ENCODE peak calls at places on chromosomes 16 and 17, in four cellular contexts. One of them, this sample, is unnamed.

GRCh38 chr16:4864728-4865127 is 17.4 kb downstream of the UBN1 start:
- DNase-seq in K562: no peak
- DNase-seq in GM12878: no peak
- DNase-seq in HL-60: no peak
- DNase-seq in this sample: no peak

GRCh38 chr17:14579716-14580115 is 278.8 kb downstream of the HS3ST3B1 start:
- DNase-seq in K562: no peak
- DNase-seq in GM12878: no peak
- DNase-seq in HL-60: no peak
- DNase-seq in this sample: no peak

GRCh38 chr16:1537763-1538289 is 4.4 kb downstream of the TMEM204 start:
- DNase-seq in K562: no peak
- DNase-seq in GM12878: no peak
- DNase-seq in HL-60: peak; percentile 65
- DNase-seq in this sample: no peak

GRCh38 chr17:75079023-75079373 is 8.8 kb upstream of the SLC16A5 start:
- DNase-seq in K562: no peak
- DNase-seq in GM12878: no peak
- DNase-seq in HL-60: no peak
- DNase-seq in this sample: no peak

GRCh38 chr17:82356028-82356427 is 3.0 kb upstream of the TEX19 start:
- DNase-seq in K562: no peak
- DNase-seq in GM12878: no peak
- DNase-seq in HL-60: no peak
- DNase-seq in this sample: no peak

GRCh38 chr17:1122681-1123396 is 56.9 kb downstream of the ABR start:
- DNase-seq in K562: peak; percentile 69
- DNase-seq in GM12878: no peak
- DNase-seq in HL-60: peak; percentile 37
- DNase-seq in this sample: peak; percentile 88

GRCh38 chr17:65670667-65671371 is 109.4 kb upstream of the AXIN2 start:
- DNase-seq in K562: no peak
- DNase-seq in GM12878: no peak
- DNase-seq in HL-60: no peak
- DNase-seq in this sample: no peak

GRCh38 chr17:42819939-42820535 is 4.0 kb downstream of the BECN1 start:
- DNase-seq in K562: peak; percentile 86
- DNase-seq in GM12878: no peak
- DNase-seq in HL-60: peak; percentile 74
- DNase-seq in this sample: peak; percentile 46

GRCh38 chr17:64357191-64357981 is 33.3 kb downstream of the PECAM1 start:
- DNase-seq in K562: peak; percentile 19
- DNase-seq in GM12878: no peak
- DNase-seq in HL-60: no peak
- DNase-seq in this sample: no peak

GRCh38 chr16:4407543-4408322 is 8.7 kb downstream of the CORO7 start:
- DNase-seq in K562: no peak
- DNase-seq in GM12878: no peak
- DNase-seq in HL-60: no peak
- DNase-seq in this sample: no peak

GRCh38 chr16:4689091-4689671 is 4.2 kb upstream of the NUDT16L1 start:
- DNase-seq in K562: no peak
- DNase-seq in GM12878: no peak
- DNase-seq in HL-60: no peak
- DNase-seq in this sample: no peak

GRCh38 chr17:55279788-55280579 is 15.2 kb downstream of the HLF start:
- DNase-seq in K562: no peak
- DNase-seq in GM12878: no peak
- DNase-seq in HL-60: no peak
- DNase-seq in this sample: no peak
- TF ChIP-seq POLR2AphosphoS5 in K562: no peak
- TF ChIP-seq POLR2AphosphoS5 in GM12878: no peak
- TF ChIP-seq POLR2AphosphoS5 in HL-60: no peak
- TF ChIP-seq POLR2AphosphoS5 in this sample: no peak

GRCh38 chr16:88783391-88784073 is 1.5 kb downstream of the PIEZO1 start:
- DNase-seq in K562: no peak
- DNase-seq in GM12878: no peak
- DNase-seq in HL-60: peak; percentile 34
- DNase-seq in this sample: no peak
- TF ChIP-seq SPI1 in K562: no peak
- TF ChIP-seq SPI1 in GM12878: peak; percentile 16
- TF ChIP-seq SPI1 in HL-60: peak; percentile 16
- TF ChIP-seq SPI1 in this sample: peak; percentile 47

GRCh38 chr16:2975161-2975795 is 5.0 kb downstream of the PKMYT1 start:
- DNase-seq in K562: no peak
- DNase-seq in GM12878: no peak
- DNase-seq in HL-60: no peak
- DNase-seq in this sample: no peak

GRCh38 chr16:2974319-2975056 is 5.3 kb downstream of the PAQR4 start:
- DNase-seq in K562: no peak
- DNase-seq in GM12878: no peak
- DNase-seq in HL-60: no peak
- DNase-seq in this sample: no peak

GRCh38 chr16:2973081-2973480 is 3.9 kb downstream of the PAQR4 start:
- DNase-seq in K562: no peak
- DNase-seq in GM12878: no peak
- DNase-seq in HL-60: no peak
- DNase-seq in this sample: no peak

GRCh38 chr16:2971985-2972784 is 3.0 kb downstream of the PAQR4 start:
- DNase-seq in K562: peak; percentile 32
- DNase-seq in GM12878: no peak
- DNase-seq in HL-60: no peak
- DNase-seq in this sample: no peak

DNA sequence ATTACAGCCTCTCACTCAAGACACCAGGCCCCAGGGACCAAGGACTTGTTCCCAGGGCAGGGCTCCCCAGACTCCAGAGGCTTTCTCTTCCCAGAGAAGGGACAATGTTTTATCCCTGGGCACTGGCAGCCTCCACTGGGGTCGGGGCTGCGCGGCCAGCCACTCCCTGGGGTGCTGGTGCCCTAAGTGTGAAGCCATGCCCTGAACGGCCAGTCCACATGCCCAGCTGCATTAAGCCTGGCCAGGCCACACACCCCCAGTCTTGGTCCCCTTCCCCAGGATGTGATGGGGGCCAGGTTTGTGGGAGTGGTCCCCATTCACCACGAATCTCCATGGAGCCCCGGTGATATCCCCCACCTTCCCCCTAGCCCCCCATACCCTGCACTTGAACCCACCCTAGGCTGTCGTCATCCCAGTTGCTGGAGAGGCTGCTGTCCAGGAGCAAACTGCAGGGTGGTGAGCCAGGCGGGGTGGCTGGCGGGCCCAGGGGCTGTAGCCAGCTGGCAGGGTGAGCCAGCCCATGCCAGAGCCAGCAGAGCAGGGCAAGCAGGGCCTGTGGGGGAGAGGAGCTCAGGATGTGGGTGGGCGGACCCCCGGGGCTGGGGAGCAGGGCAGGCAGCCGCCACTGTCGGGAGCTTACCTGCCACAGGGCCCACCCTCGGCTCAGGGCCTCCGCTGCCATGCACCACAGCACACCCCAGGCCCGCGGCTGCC is 4.6 kb downstream of the PAQR4 start:
- DNase-seq in K562: no peak
- DNase-seq in GM12878: no peak
- DNase-seq in HL-60: no peak
- DNase-seq in this sample: no peak
- TF ChIP-seq POLR2AphosphoS5 in K562: no peak
- TF ChIP-seq POLR2AphosphoS5 in GM12878: no peak
- TF ChIP-seq POLR2AphosphoS5 in HL-60: no peak
- TF ChIP-seq POLR2AphosphoS5 in this sample: no peak

GRCh38 chr17:3678095-3678820 is 9.6 kb downstream of the EMC6 start:
- DNase-seq in K562: no peak
- DNase-seq in GM12878: no peak
- DNase-seq in HL-60: no peak
- DNase-seq in this sample: no peak
- TF ChIP-seq SPI1 in K562: no peak
- TF ChIP-seq SPI1 in GM12878: no peak
- TF ChIP-seq SPI1 in HL-60: no peak
- TF ChIP-seq SPI1 in this sample: no peak

DNA sequence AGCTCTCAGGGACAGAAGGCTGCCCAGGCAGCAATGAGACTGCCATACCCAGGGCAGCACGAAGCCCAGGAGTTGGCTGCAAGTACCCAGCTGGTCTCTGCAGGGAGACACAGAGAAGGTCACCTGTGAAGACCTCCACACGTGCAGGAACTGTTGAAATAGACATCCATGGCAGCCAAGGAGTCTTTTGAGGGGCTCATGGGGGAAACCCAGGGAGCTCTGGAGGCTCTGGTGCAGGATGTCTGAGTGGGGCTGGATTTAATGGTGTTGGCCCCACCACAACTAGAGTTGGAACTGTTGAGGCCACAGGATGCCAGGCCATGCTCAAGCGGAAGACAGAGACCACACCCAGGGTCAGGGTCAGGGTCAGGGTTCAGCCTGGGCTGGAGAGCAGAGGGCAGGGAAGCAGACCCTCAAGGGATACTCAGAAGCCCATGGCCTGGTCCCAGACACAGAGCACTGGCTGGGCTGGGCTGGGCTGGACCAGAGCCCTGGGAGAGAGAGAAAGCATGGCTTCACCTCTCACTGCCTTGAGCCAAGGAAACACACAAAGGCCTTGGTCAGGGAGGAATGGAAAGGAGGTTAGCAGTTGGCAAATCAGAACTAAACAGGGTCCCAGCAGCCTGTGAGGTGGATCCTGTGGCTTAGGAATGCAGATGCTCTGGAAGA is 21.4 kb downstream of the PITPNM3 start:
- DNase-seq in K562: no peak
- DNase-seq in GM12878: no peak
- DNase-seq in HL-60: no peak
- DNase-seq in this sample: no peak
- TF ChIP-seq POLR2AphosphoS5 in K562: no peak
- TF ChIP-seq POLR2AphosphoS5 in GM12878: no peak
- TF ChIP-seq POLR2AphosphoS5 in HL-60: no peak
- TF ChIP-seq POLR2AphosphoS5 in this sample: no peak